ENCODE peak calls at places on chromosome 18, in nine cellular contexts. K is lower lobe of right lung, Y is ovary, G is DND-41, P is Panc1, F is fibroblast of pulmonary artery, M is OCI-LY7, J is neural progenitor cell, A is thyroid gland. R is an unnamed sample.

GRCh38 chr18:9066358-9066757 is 36.1 kb upstream of the NDUFV2 start:
- DNase-seq in K (no peak), Y (no peak), G (no peak), P (no peak), F (no peak), M (peak; percentile 74), J (no peak), A (no peak), R (no peak)

GRCh38 chr18:21479721-21480120 is 120.8 kb downstream of the ESCO1 start:
- DNase-seq in K (no peak), Y (no peak), G (no peak), P (no peak), F (no peak), M (no peak), J (no peak), A (no peak), R (no peak)

GRCh38 chr18:48885951-48886400 is 64.8 kb downstream of the SMAD7 start:
- DNase-seq in K (no peak), Y (no peak), G (no peak), P (no peak), F (no peak), M (no peak), J (no peak), A (no peak), R (no peak)

GRCh38 chr18:56003651-56004050 is 415.7 kb upstream of the TCF4 start:
- DNase-seq in K (no peak), Y (no peak), G (no peak), P (no peak), F (no peak), M (no peak), J (peak; percentile 35), A (no peak), R (no peak)

GRCh38 chr18:67553471-67553870 is 37.0 kb upstream of the DSEL start:
- DNase-seq in K (no peak), Y (no peak), G (no peak), P (no peak), F (no peak), M (no peak), J (no peak), A (no peak), R (no peak)

GRCh38 chr18:30328839-30329238 is 713.7 kb downstream of the DSC3 start:
- DNase-seq in K (no peak), Y (no peak), G (no peak), P (no peak), F (no peak), M (no peak), J (no peak), A (no peak), R (no peak)

GRCh38 chr18:8773980-8774379 is 68.6 kb downstream of the MTCL1 start:
- DNase-seq in K (no peak), Y (no peak), G (no peak), P (no peak), F (no peak), M (no peak), J (no peak), A (no peak), R (no peak)

GRCh38 chr18:9852266-9853081 is 33.3 kb upstream of the TXNDC2 start:
- DNase-seq in K (no peak), Y (no peak), G (no peak), P (no peak), F (no peak), M (no peak), J (no peak), A (no peak), R (no peak)

GRCh38 chr18:52136532-52136931 is 203.5 kb upstream of the DCC start:
- DNase-seq in K (no peak), Y (no peak), G (no peak), P (no peak), F (no peak), M (no peak), J (no peak), A (no peak), R (no peak)

GRCh38 chr18:49849331-49850217 is 36.2 kb upstream of the ACAA2 start:
- DNase-seq in K (peak; percentile 82), Y (peak; percentile 27), G (no peak), P (peak; percentile 36), F (peak; percentile 92), M (no peak), J (peak; percentile 53), A (peak; percentile 90), R (no peak)

GRCh38 chr18:39647627-39648502 is 2082.3 kb upstream of the CELF4 start:
- DNase-seq in K (no peak), Y (no peak), G (no peak), P (no peak), F (peak; percentile 95), M (no peak), J (no peak), A (peak; percentile 17), R (no peak)

GRCh38 chr18:12470382-12471090 is 62.8 kb downstream of the PRELID3A start:
- DNase-seq in K (no peak), Y (no peak), G (no peak), P (no peak), F (no peak), M (no peak), J (peak; percentile 20), A (no peak), R (no peak)

GRCh38 chr18:45666006-45666405 is 50.7 kb downstream of the SLC14A2 start:
- DNase-seq in K (no peak), Y (no peak), G (peak; percentile 32), P (no peak), F (no peak), M (no peak), J (no peak), A (no peak), R (peak; percentile 26)

GRCh38 chr18:80158365-80158764 is 49.3 kb downstream of the ADNP2 start:
- DNase-seq in K (no peak), Y (no peak), G (no peak), P (no peak), F (no peak), M (no peak), J (no peak), A (no peak), R (no peak)

GRCh38 chr18:80157708-80158343 is 48.8 kb downstream of the ADNP2 start:
- DNase-seq in K (peak; percentile 76), Y (peak; percentile 84), G (peak; percentile 76), P (peak; percentile 72), F (peak; percentile 85), M (peak; percentile 46), J (peak; percentile 78), A (peak; percentile 88), R (peak; percentile 88)

GRCh38 chr18:80163183-80163582 is 54.1 kb downstream of the ADNP2 start:
- DNase-seq in K (no peak), Y (no peak), G (no peak), P (no peak), F (no peak), M (no peak), J (no peak), A (no peak), R (no peak)

GRCh38 chr18:80161781-80162417 is 52.8 kb downstream of the ADNP2 start:
- DNase-seq in K (no peak), Y (no peak), G (no peak), P (no peak), F (no peak), M (no peak), J (no peak), A (no peak), R (no peak)

GRCh38 chr18:80159713-80160636 is 50.9 kb downstream of the ADNP2 start:
- DNase-seq in K (no peak), Y (no peak), G (no peak), P (no peak), F (peak; percentile 51), M (no peak), J (no peak), A (peak; percentile 61), R (peak; percentile 49)
- TF ChIP-seq CTCF in K (peak; percentile 58), Y (no peak), G (no peak), P (no peak), F (peak; percentile 56), M (no peak), J (no peak), A (peak; percentile 38), R (peak; percentile 74)

GRCh38 chr18:64409511-64409910 is 260.6 kb upstream of the LINC00305 start:
- DNase-seq in K (no peak), Y (no peak), G (no peak), P (no peak), F (peak; percentile 8), M (peak; percentile 33), J (peak; percentile 57), A (peak; percentile 1), R (no peak)
- TF ChIP-seq CTCF in K (peak; percentile 42), Y (no peak), G (peak; percentile 46), P (peak; percentile 20), F (peak; percentile 24), M (peak; percentile 66), J (peak; percentile 67), A (no peak), R (peak; percentile 38)

GRCh38 chr18:11392974-11393373 is 216.4 kb upstream of the SLC35G4 start:
- DNase-seq in K (no peak), Y (no peak), G (no peak), P (no peak), F (no peak), M (no peak), J (no peak), A (no peak), R (no peak)

GRCh38 chr18:11391636-11392035 is 217.8 kb upstream of the SLC35G4 start:
- DNase-seq in K (no peak), Y (no peak), G (no peak), P (no peak), F (no peak), M (no peak), J (no peak), A (no peak), R (no peak)

GRCh38 chr18:11392292-11392691 is 217.1 kb upstream of the SLC35G4 start:
- DNase-seq in K (no peak), Y (no peak), G (no peak), P (no peak), F (no peak), M (peak; percentile 3), J (peak; percentile 61), A (no peak), R (no peak)

GRCh38 chr18:11389281-11389680 is 220.1 kb upstream of the SLC35G4 start:
- DNase-seq in K (no peak), Y (no peak), G (no peak), P (no peak), F (no peak), M (no peak), J (no peak), A (no peak), R (no peak)

GRCh38 chr18:11387880-11388279 is 221.5 kb upstream of the SLC35G4 start:
- DNase-seq in K (no peak), Y (no peak), G (no peak), P (peak; percentile 2), F (peak; percentile 57), M (no peak), J (peak; percentile 46), A (peak; percentile 75), R (peak; percentile 6)
- TF ChIP-seq CTCF in K (peak; percentile 9), Y (no peak), G (no peak), P (no peak), F (peak; percentile 34), M (no peak), J (peak; percentile 38), A (peak; percentile 11), R (no peak)

DNA sequence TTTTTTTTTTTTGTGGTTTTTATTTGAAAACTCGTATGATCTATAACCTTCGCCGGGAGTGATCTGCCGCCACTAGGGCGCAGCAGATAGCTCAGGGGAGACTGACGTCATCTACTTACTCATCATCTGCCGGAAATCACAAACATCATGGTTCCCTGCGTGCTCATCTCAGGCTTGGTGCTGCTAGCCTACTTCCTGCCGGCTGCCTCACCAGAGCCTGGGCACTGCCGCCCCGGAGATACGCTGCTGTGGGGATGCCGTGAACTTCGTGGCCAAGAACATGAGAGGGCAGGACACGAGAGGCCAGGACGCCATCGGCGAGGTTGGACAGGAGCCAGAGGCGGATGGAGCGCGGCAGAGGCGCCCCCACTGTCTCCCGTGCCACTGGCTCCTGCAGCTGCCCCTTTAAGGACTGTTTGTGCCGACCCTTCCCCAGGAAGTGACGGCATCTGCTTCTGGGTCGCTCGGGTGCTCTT is 68.8 kb downstream of the DOK6 start:
- DNase-seq in K (no peak), Y (no peak), G (peak; percentile 31), P (peak; percentile 2), F (no peak), M (no peak), J (peak; percentile 40), A (no peak), R (peak; percentile 66)
- TF ChIP-seq CTCF in K (no peak), Y (no peak), G (peak; percentile 52), P (peak; percentile 42), F (peak; percentile 11), M (peak; percentile 43), J (peak; percentile 60), A (no peak), R (no peak)

R was measured in activated CD8-positive, alpha-beta T cell treated with anti-CD3 and anti-CD28 coated beads for 36 hours.